ENCODE peak calls at places on chromosomes 2 and 18, in ten cellular contexts. X is BJ; P is IMR-90; T is right lobe of liver; O is H1; V is CD8-positive, alpha-beta memory T cell; L is brain microvascular endothelial cell; U is endothelial cell of umbilical vein; D is CD8-positive, alpha-beta T cell; I is tibial nerve. J is an unnamed sample.

GRCh38 chr18:44128365-44128764 is 552.3 kb upstream of the SETBP1 start:
- DNase-seq in X (no peak), P (peak; percentile 8), T (no peak), O (no peak), V (no peak), L (peak; percentile 48), U (peak; percentile 72), D (no peak), I (no peak), J (no peak)

GRCh38 chr2:25983735-25984134 is 1.4 kb upstream of the KIF3C start:
- DNase-seq in X (no peak), P (no peak), T (no peak), O (no peak), V (no peak), L (no peak), U (no peak), D (no peak), I (no peak), J (no peak)

GRCh38 chr2:45938649-45939511 is 287.4 kb downstream of the PRKCE start:
- DNase-seq in X (peak; percentile 86), P (peak; percentile 97), T (peak; percentile 80), O (no peak), V (no peak), L (peak; percentile 93), U (peak; percentile 86), D (no peak), I (peak; percentile 52), J (no peak)

GRCh38 chr18:46174317-46175039 is 70.3 kb downstream of the HAUS1 start:
- DNase-seq in X (no peak), P (peak; percentile 30), T (peak; percentile 53), O (peak; percentile 62), V (peak; percentile 22), L (peak; percentile 15), U (peak; percentile 44), D (peak; percentile 13), I (no peak), J (no peak)

GRCh38 chr2:241108271-241109209 is 6.5 kb upstream of the MTERF4 start:
- DNase-seq in X (no peak), P (no peak), T (no peak), O (no peak), V (no peak), L (no peak), U (no peak), D (no peak), I (no peak), J (no peak)

GRCh38 chr2:224585205-224586088 is at the start of gene CUL3:
- DNase-seq in X (peak; percentile 75), P (peak; percentile 96), T (peak; percentile 100), O (peak; percentile 100), V (peak; percentile 99), L (peak; percentile 98), U (peak; percentile 98), D (peak; percentile 99), I (peak; percentile 99), J (peak; percentile 100)

GRCh38 chr2:62505109-62505508 is 886 bp downstream of the TMEM17 start:
- DNase-seq in X (no peak), P (no peak), T (no peak), O (no peak), V (no peak), L (no peak), U (peak; percentile 26), D (no peak), I (no peak), J (no peak)

GRCh38 chr2:86072271-86072858 is 33.3 kb downstream of the POLR1A start:
- DNase-seq in X (no peak), P (no peak), T (peak; percentile 94), O (no peak), V (no peak), L (peak; percentile 37), U (peak; percentile 84), D (no peak), I (peak; percentile 68), J (no peak)

GRCh38 chr18:12391487-12392136 is 14.6 kb upstream of the AFG3L2 start:
- DNase-seq in X (no peak), P (peak; percentile 75), T (peak; percentile 55), O (no peak), V (peak; percentile 28), L (peak; percentile 62), U (peak; percentile 73), D (peak; percentile 28), I (peak; percentile 73), J (no peak)

GRCh38 chr18:22057908-22058527 is 111.4 kb upstream of the GATA6 start:
- DNase-seq in X (no peak), P (no peak), T (no peak), O (no peak), V (no peak), L (no peak), U (no peak), D (no peak), I (no peak), J (no peak)

GRCh38 chr2:196941398-196942078 is 15.0 kb upstream of the PGAP1 start:
- DNase-seq in X (no peak), P (no peak), T (no peak), O (no peak), V (no peak), L (no peak), U (no peak), D (no peak), I (no peak), J (no peak)

GRCh38 chr18:32308493-32309120 is 118.8 kb downstream of the MEP1B start:
- DNase-seq in X (peak; percentile 22), P (peak; percentile 94), T (no peak), O (no peak), V (no peak), L (peak; percentile 92), U (peak; percentile 81), D (no peak), I (no peak), J (no peak)

GRCh38 chr2:240987588-240987987 is 10.8 kb upstream of the SNED1 start:
- DNase-seq in X (no peak), P (no peak), T (peak; percentile 97), O (peak; percentile 30), V (no peak), L (no peak), U (no peak), D (no peak), I (no peak), J (no peak)

GRCh38 chr2:2698182-2699116 is 367.4 kb upstream of the MYT1L start:
- DNase-seq in X (no peak), P (no peak), T (no peak), O (no peak), V (no peak), L (no peak), U (no peak), D (no peak), I (no peak), J (no peak)

GRCh38 chr2:239871481-239872435 is 153.4 kb downstream of the NDUFA10 start:
- DNase-seq in X (no peak), P (no peak), T (peak; percentile 31), O (peak; percentile 38), V (no peak), L (no peak), U (no peak), D (no peak), I (no peak), J (peak; percentile 79)

GRCh38 chr18:76445275-76445674 is 49.8 kb downstream of the ZNF516 start:
- DNase-seq in X (peak; percentile 74), P (peak; percentile 84), T (no peak), O (no peak), V (no peak), L (peak; percentile 80), U (peak; percentile 12), D (no peak), I (no peak), J (no peak)

GRCh38 chr2:26292646-26293045 is 47.9 kb downstream of the HADHB start:
- DNase-seq in X (no peak), P (peak; percentile 62), T (no peak), O (no peak), V (no peak), L (peak; percentile 53), U (no peak), D (no peak), I (no peak), J (no peak)

DNA sequence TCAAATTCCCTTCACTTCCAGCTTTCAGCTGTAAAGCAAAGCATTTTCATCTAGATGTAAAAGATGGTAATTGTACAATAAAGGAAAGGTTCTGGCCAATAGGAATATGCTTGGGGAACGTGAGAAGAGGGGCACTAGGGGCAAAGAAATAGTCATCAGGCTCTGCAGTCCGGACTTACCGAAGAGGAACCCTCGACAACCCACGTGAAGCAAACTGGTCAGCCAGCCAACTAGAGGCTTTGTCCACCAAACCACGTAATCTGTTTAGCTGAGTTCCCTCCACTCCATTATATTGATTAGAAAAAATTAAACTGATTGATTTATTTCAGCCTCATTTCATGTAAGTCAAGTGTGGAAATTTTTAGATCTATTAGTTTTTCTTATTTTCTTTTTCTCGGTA is 300.4 kb upstream of the FANCL start:
- DNase-seq in X (no peak), P (no peak), T (no peak), O (no peak), V (no peak), L (no peak), U (no peak), D (no peak), I (no peak), J (no peak)
- H3K4me3 ChIP-seq in X (no peak overlapping the region), P (no peak overlapping the region), T (no peak overlapping the region), O (no peak overlapping the region), V (no peak overlapping the region), L (no peak overlapping the region), U (no peak overlapping the region), D (no peak overlapping the region), I (no peak overlapping the region), J (no peak overlapping the region)

GRCh38 chr2:170818294-170819104 is 1.8 kb downstream of the GAD1 start:
- DNase-seq in X (no peak), P (no peak), T (no peak), O (peak; percentile 78), V (no peak), L (no peak), U (no peak), D (no peak), I (no peak), J (no peak)
- H3K27me3 ChIP-seq in X (peaks cover 68% of the 10 kb centered on the region), P (peaks cover 94% of the 10 kb centered on the region), T (peaks cover 26% of the 10 kb centered on the region), O (peaks cover 100% of the 10 kb centered on the region), V (peaks cover 85% of the 10 kb centered on the region), L (peaks cover 88% of the 10 kb centered on the region), U (peaks cover 77% of the 10 kb centered on the region), D (peaks cover 67% of the 10 kb centered on the region), I (peaks cover 8% of the 10 kb centered on the region), J (peaks cover 94% of the 10 kb centered on the region)

GRCh38 chr2:131646669-131647297 is 119.1 kb downstream of the CCDC74A start:
- DNase-seq in X (no peak), P (no peak), T (no peak), O (no peak), V (no peak), L (no peak), U (no peak), D (no peak), I (no peak), J (no peak)
- H3K4me3 ChIP-seq in X (peak overlapping the region; percentile 32), P (peak overlapping the region; percentile 44), T (no peak overlapping the region), O (no peak overlapping the region), V (no peak overlapping the region), L (peak overlapping the region; percentile 44), U (no peak overlapping the region), D (no peak overlapping the region), I (no peak overlapping the region), J (peak overlapping the region; percentile 22)

GRCh38 chr2:176096986-176097819 is 2.4 kb upstream of the HOXD12 start:
- DNase-seq in X (no peak), P (peak; percentile 48), T (peak; percentile 70), O (peak; percentile 91), V (peak; percentile 40), L (peak; percentile 45), U (peak; percentile 72), D (peak; percentile 40), I (peak; percentile 48), J (no peak)
- H3K27me3 ChIP-seq in X (peaks cover 27% of the 10 kb centered on the region), P (peaks cover 92% of the 10 kb centered on the region), T (peaks cover 22% of the 10 kb centered on the region), O (peaks cover 98% of the 10 kb centered on the region), V (peaks cover 84% of the 10 kb centered on the region), L (peaks cover 99% of the 10 kb centered on the region), U (peaks cover 87% of the 10 kb centered on the region), D (peaks cover 85% of the 10 kb centered on the region), I (peaks cover 8% of the 10 kb centered on the region), J (peaks cover 3% of the 10 kb centered on the region)

GRCh38 chr2:144559681-144560080 is 39.8 kb upstream of the ZEB2 start:
- DNase-seq in X (no peak), P (no peak), T (no peak), O (no peak), V (no peak), L (no peak), U (no peak), D (no peak), I (no peak), J (no peak)
- H3K4me3 ChIP-seq in X (no peak overlapping the region), P (no peak overlapping the region), T (no peak overlapping the region), O (no peak overlapping the region), V (no peak overlapping the region), L (no peak overlapping the region), U (no peak overlapping the region), D (no peak overlapping the region), I (no peak overlapping the region), J (no peak overlapping the region)

J was measured in esophagus muscularis mucosa.